ENCODE peak calls at places on chromosomes 1 and 21, in five cellular contexts. J is esophagus squamous epithelium, X is retina, O is head of caudate nucleus, M is cardiac fibroblast. V is an unnamed sample.

GRCh38 chr1:10793129-10793651 is 3.3 kb downstream of the CASZ1 start:
- DNase-seq in J (no peak), X (no peak), O (no peak), M (peak; percentile 27), V (peak; percentile 56)

GRCh38 chr1:19639999-19640362 is 4.1 kb upstream of the NBL1 start:
- DNase-seq in J (no peak), X (no peak), O (no peak), M (peak; percentile 60), V (no peak)

GRCh38 chr1:200483491-200484143 is 73.8 kb upstream of the ZNF281 start:
- DNase-seq in J (no peak), X (no peak), O (no peak), M (peak; percentile 99), V (peak; percentile 38)

GRCh38 chr21:29170935-29171334 is 40.5 kb downstream of the MAP3K7CL start:
- DNase-seq in J (no peak), X (no peak), O (no peak), M (no peak), V (no peak)

GRCh38 chr1:14113841-14114567 is 414.0 kb downstream of the PRDM2 start:
- DNase-seq in J (no peak), X (peak; percentile 79), O (peak; percentile 86), M (peak; percentile 5), V (peak; percentile 82)

GRCh38 chr21:42056996-42057689 is 14.0 kb upstream of the UMODL1 start:
- DNase-seq in J (no peak), X (no peak), O (no peak), M (peak; percentile 31), V (no peak)

GRCh38 chr1:15749399-15750291 is 7.3 kb downstream of the TMEM82 start:
- DNase-seq in J (no peak), X (no peak), O (no peak), M (peak; percentile 32), V (no peak)

GRCh38 chr1:91303165-91303564 is 101.5 kb downstream of the HFM1 start:
- DNase-seq in J (no peak), X (no peak), O (no peak), M (no peak), V (no peak)

GRCh38 chr1:32404956-32405355 is 10.7 kb upstream of the BSDC1 start:
- DNase-seq in J (no peak), X (no peak), O (no peak), M (no peak), V (no peak)

V was measured in A673.